ENCODE peak calls at places on chromosomes 4 and X, in nine cellular contexts. One of them, this sample, is unnamed.

GRCh38 chr4:73139991-73140390 is 70.5 kb upstream of the COX18 start:
- DNase-seq in SJSA1: no peak
- DNase-seq in colonic mucosa: no peak
- DNase-seq in keratinocyte: no peak
- DNase-seq in MG63: no peak
- DNase-seq in neuronal stem cell: peak; percentile 59
- DNase-seq in AG09309: no peak
- DNase-seq in dermis blood vessel endothelial cell: peak; percentile 19
- DNase-seq in Panc1: no peak
- DNase-seq in this sample: no peak

GRCh38 chr4:81452452-81453011 is 19.2 kb downstream of the RASGEF1B start:
- DNase-seq in MG63: no peak
- DNase-seq in SJSA1: no peak
- DNase-seq in AG09309: no peak
- DNase-seq in Panc1: no peak
- DNase-seq in dermis blood vessel endothelial cell: no peak
- DNase-seq in colonic mucosa: no peak
- DNase-seq in neuronal stem cell: no peak
- DNase-seq in keratinocyte: peak; percentile 23
- DNase-seq in this sample: no peak

GRCh38 chr4:140609548-140610425 is 41.0 kb upstream of the UCP1 start:
- DNase-seq in Panc1: peak; percentile 30
- DNase-seq in SJSA1: peak; percentile 36
- DNase-seq in neuronal stem cell: peak; percentile 35
- DNase-seq in colonic mucosa: no peak
- DNase-seq in MG63: no peak
- DNase-seq in dermis blood vessel endothelial cell: peak; percentile 77
- DNase-seq in AG09309: peak; percentile 10
- DNase-seq in keratinocyte: no peak
- DNase-seq in this sample: no peak

GRCh38 chr4:1547863-1548637 is 136.1 kb downstream of the FAM53A start:
- DNase-seq in Panc1: no peak
- DNase-seq in neuronal stem cell: no peak
- DNase-seq in dermis blood vessel endothelial cell: peak; percentile 91
- DNase-seq in colonic mucosa: no peak
- DNase-seq in keratinocyte: no peak
- DNase-seq in SJSA1: no peak
- DNase-seq in MG63: no peak
- DNase-seq in AG09309: no peak
- DNase-seq in this sample: no peak

GRCh38 chr4:6502747-6503465 is 30.5 kb upstream of the PPP2R2C start:
- DNase-seq in AG09309: no peak
- DNase-seq in SJSA1: no peak
- DNase-seq in colonic mucosa: peak; percentile 3
- DNase-seq in neuronal stem cell: no peak
- DNase-seq in dermis blood vessel endothelial cell: no peak
- DNase-seq in MG63: no peak
- DNase-seq in Panc1: no peak
- DNase-seq in keratinocyte: no peak
- DNase-seq in this sample: no peak

GRCh38 chr4:155807021-155807420 is 48.2 kb downstream of the GUCY1B1 start:
- DNase-seq in AG09309: peak; percentile 54
- DNase-seq in keratinocyte: no peak
- DNase-seq in neuronal stem cell: no peak
- DNase-seq in MG63: no peak
- DNase-seq in colonic mucosa: no peak
- DNase-seq in SJSA1: no peak
- DNase-seq in dermis blood vessel endothelial cell: no peak
- DNase-seq in Panc1: no peak
- DNase-seq in this sample: no peak

GRCh38 chrX:42246814-42247213 is 323.5 kb upstream of the CASK start:
- DNase-seq in neuronal stem cell: no peak
- DNase-seq in dermis blood vessel endothelial cell: no peak
- DNase-seq in colonic mucosa: no peak
- DNase-seq in MG63: no peak
- DNase-seq in keratinocyte: no peak
- DNase-seq in Panc1: no peak
- DNase-seq in SJSA1: no peak
- DNase-seq in AG09309: no peak
- DNase-seq in this sample: peak; percentile 88

GRCh38 chr4:139773560-139774318 is 108.1 kb downstream of the MGST2 start:
- DNase-seq in keratinocyte: no peak
- DNase-seq in colonic mucosa: no peak
- DNase-seq in SJSA1: no peak
- DNase-seq in neuronal stem cell: no peak
- DNase-seq in Panc1: no peak
- DNase-seq in AG09309: no peak
- DNase-seq in dermis blood vessel endothelial cell: no peak
- DNase-seq in MG63: no peak
- DNase-seq in this sample: no peak

GRCh38 chr4:150007512-150007911 is 70.7 kb upstream of the DCLK2 start:
- DNase-seq in MG63: no peak
- DNase-seq in neuronal stem cell: no peak
- DNase-seq in AG09309: peak; percentile 52
- DNase-seq in Panc1: no peak
- DNase-seq in colonic mucosa: no peak
- DNase-seq in keratinocyte: no peak
- DNase-seq in dermis blood vessel endothelial cell: no peak
- DNase-seq in SJSA1: peak; percentile 65
- DNase-seq in this sample: no peak

GRCh38 chr4:71229477-71230257 is 109.2 kb upstream of the SLC4A4 start:
- DNase-seq in colonic mucosa: peak; percentile 41
- DNase-seq in Panc1: peak; percentile 13
- DNase-seq in MG63: peak; percentile 20
- DNase-seq in dermis blood vessel endothelial cell: peak; percentile 35
- DNase-seq in neuronal stem cell: peak; percentile 30
- DNase-seq in AG09309: no peak
- DNase-seq in SJSA1: peak; percentile 9
- DNase-seq in keratinocyte: no peak
- DNase-seq in this sample: peak; percentile 29

GRCh38 chr4:8090312-8090711 is 68.3 kb downstream of the ABLIM2 start:
- DNase-seq in dermis blood vessel endothelial cell: peak; percentile 94
- DNase-seq in Panc1: peak; percentile 7
- DNase-seq in MG63: peak; percentile 38
- DNase-seq in AG09309: no peak
- DNase-seq in keratinocyte: peak; percentile 30
- DNase-seq in neuronal stem cell: no peak
- DNase-seq in colonic mucosa: peak; percentile 90
- DNase-seq in SJSA1: no peak
- DNase-seq in this sample: no peak